ENCODE peak calls at places on chromosome 13, in five cellular contexts. S is right atrium auricular region; R is CD8-positive, alpha-beta memory T cell; E is gastrocnemius medialis; A is esophagus squamous epithelium. L is an unnamed sample. For H3K9me3, the result is how much of the 10 kb centered on the place peaks cover.

GRCh38 chr13:100810991-100811390 is 136.4 kb upstream of the TMTC4 start:
- DNase-seq in S (no peak), R (no peak), E (no peak), A (no peak), L (no peak)

GRCh38 chr13:109744512-109745051 is 41.8 kb downstream of the IRS2 start:
- DNase-seq in S (peak), R (no peak), E (no peak), A (no peak), L (no peak)

GRCh38 chr13:98900442-98900841 is 77.4 kb downstream of the DOCK9 start:
- DNase-seq in S (no peak), R (no peak), E (no peak), A (no peak), L (no peak)

GRCh38 chr13:107170270-107170931 is 602.5 kb upstream of the ARGLU1 start:
- DNase-seq in S (no peak), R (no peak), E (no peak), A (no peak), L (no peak)

GRCh38 chr13:30332516-30333165 is 25.3 kb upstream of the KATNAL1 start:
- DNase-seq in S (no peak), R (no peak), E (no peak), A (no peak), L (no peak)

GRCh38 chr13:29886446-29886845 is 36.0 kb upstream of the UBL3 start:
- DNase-seq in S (no peak), R (no peak), E (no peak), A (no peak), L (no peak)

GRCh38 chr13:43085545-43085944 is 62.2 kb downstream of the DNAJC15 start:
- DNase-seq in S (no peak), R (no peak), E (no peak), A (no peak), L (no peak)

GRCh38 chr13:109271061-109271460 is 515.3 kb downstream of the IRS2 start:
- DNase-seq in S (no peak), R (no peak), E (no peak), A (no peak), L (no peak)

GRCh38 chr13:106418556-106418955 is 116.9 kb downstream of the EFNB2 start:
- DNase-seq in S (no peak), R (no peak), E (no peak), A (no peak), L (no peak)

GRCh38 chr13:99027260-99027659 is 49.4 kb upstream of the DOCK9 start:
- DNase-seq in S (no peak), R (no peak), E (no peak), A (no peak), L (no peak)

GRCh38 chr13:100566543-100566942 is 22.0 kb downstream of the GGACT start:
- DNase-seq in S (no peak), R (no peak), E (no peak), A (no peak), L (no peak)

GRCh38 chr13:111228262-111229144 is 91.9 kb upstream of the TEX29 start:
- DNase-seq in S (no peak), R (no peak), E (no peak), A (no peak), L (no peak)

GRCh38 chr13:31431722-31432137 is 232.0 kb downstream of the B3GLCT start:
- DNase-seq in S (peak), R (peak), E (no peak), A (no peak), L (no peak)

GRCh38 chr13:38223093-38223492 is 126.6 kb upstream of the UFM1 start:
- DNase-seq in S (no peak), R (no peak), E (no peak), A (no peak), L (no peak)

GRCh38 chr13:27405521-27406134 is 18.8 kb upstream of the GTF3A start:
- DNase-seq in S (no peak), R (no peak), E (no peak), A (no peak), L (no peak)

GRCh38 chr13:44219808-44220544 is 153.6 kb upstream of the SERP2 start:
- DNase-seq in S (no peak), R (no peak), E (no peak), A (no peak), L (no peak)

GRCh38 chr13:75512253-75512652 is 25.4 kb downstream of the COMMD6 start:
- DNase-seq in S (no peak), R (no peak), E (no peak), A (no peak), L (no peak)

GRCh38 chr13:44252938-44253337 is 120.7 kb upstream of the SERP2 start:
- DNase-seq in S (no peak), R (no peak), E (no peak), A (no peak), L (no peak)

GRCh38 chr13:110216403-110217041 is 90.4 kb downstream of the COL4A1 start:
- DNase-seq in S (peak), R (no peak), E (no peak), A (no peak), L (no peak)

GRCh38 chr13:110289661-110290060 is 17.3 kb downstream of the COL4A1 start:
- DNase-seq in S (no peak), R (no peak), E (no peak), A (no peak), L (no peak)

GRCh38 chr13:82800391-82800790 is 1081.9 kb downstream of the SLITRK1 start:
- DNase-seq in S (no peak), R (no peak), E (no peak), A (no peak), L (no peak)

GRCh38 chr13:94312511-94313191 is 166.8 kb downstream of the DCT start:
- DNase-seq in S (no peak), R (no peak), E (no peak), A (no peak), L (no peak)

GRCh38 chr13:34156841-34157365 is 339.0 kb downstream of the RFC3 start:
- DNase-seq in S (peak), R (no peak), E (no peak), A (no peak), L (no peak)

GRCh38 chr13:79913141-79913827 is 427.6 kb downstream of the SPRY2 start:
- DNase-seq in S (no peak), R (no peak), E (no peak), A (no peak), L (no peak)

GRCh38 chr13:79919109-79919508 is 421.8 kb downstream of the SPRY2 start:
- DNase-seq in S (no peak), R (no peak), E (no peak), A (no peak), L (no peak)

GRCh38 chr13:79918620-79919019 is 422.3 kb downstream of the SPRY2 start:
- DNase-seq in S (no peak), R (no peak), E (no peak), A (no peak), L (no peak)

GRCh38 chr13:79915386-79915785 is 425.5 kb downstream of the SPRY2 start:
- DNase-seq in S (no peak), R (no peak), E (no peak), A (no peak), L (no peak)

GRCh38 chr13:79917628-79918027 is 423.3 kb downstream of the SPRY2 start:
- DNase-seq in S (no peak), R (no peak), E (peak), A (no peak), L (no peak)
- H3K9me3 ChIP-seq in S (under half), R (under half), E (under half), A (under half), L (under half)

GRCh38 chr13:18992791-18993190 is 188.8 kb downstream of the TUBA3C start:
- DNase-seq in S (no peak), R (no peak), E (no peak), A (no peak), L (no peak)
- H3K9me3 ChIP-seq in S (under half), R (under half), E (under half), A (under half), L (under half)

GRCh38 chr13:21435231-21435630 is 23.9 kb downstream of the ZDHHC20 start:
- DNase-seq in S (no peak), R (no peak), E (no peak), A (no peak), L (no peak)
- H3K9me3 ChIP-seq in S (under half), R (under half), E (under half), A (under half), L (under half)

DNA sequence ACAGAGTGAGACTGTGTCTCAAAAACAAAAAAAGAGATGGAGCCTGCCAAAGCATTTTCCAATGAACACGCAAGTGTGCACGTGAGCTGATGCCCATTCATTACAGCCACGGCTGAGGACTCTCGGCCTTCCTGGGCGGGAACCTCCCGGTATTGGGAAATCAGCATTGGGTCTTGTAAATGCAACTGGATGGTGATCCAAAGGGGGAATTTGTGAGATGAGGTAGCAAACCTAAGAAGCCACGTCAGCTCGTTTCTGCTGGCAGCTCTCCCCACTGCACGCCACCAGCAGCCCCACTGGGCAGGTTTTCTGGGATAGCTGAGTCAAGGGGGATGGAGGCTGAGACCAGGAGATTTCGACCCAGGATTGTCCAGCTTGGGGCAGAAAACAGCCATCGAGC is 11.5 kb downstream of the C13orf46 start:
- DNase-seq in S (no peak), R (no peak), E (no peak), A (no peak), L (no peak)
- H3K9me3 ChIP-seq in S (under half), R (under half), E (under half), A (under half), L (under half)

GRCh38 chr13:64774915-64775314 is 2455.2 kb downstream of the PCDH9 start:
- DNase-seq in S (no peak), R (no peak), E (no peak), A (no peak), L (no peak)
- H3K9me3 ChIP-seq in S (under half), R (under half), E (under half), A (under half), L (under half)

GRCh38 chr13:90709329-90709728 is 638.2 kb upstream of the MIR17HG start:
- DNase-seq in S (no peak), R (no peak), E (no peak), A (no peak), L (no peak)
- H3K9me3 ChIP-seq in S (under half), R (under half), E (under half), A (under half), L (under half)

GRCh38 chr13:19184176-19184575 is 2.6 kb upstream of the TUBA3C start:
- DNase-seq in S (peak), R (no peak), E (no peak), A (no peak), L (no peak)
- H3K9me3 ChIP-seq in S (under half), R (under half), E (under half), A (under half), L (under half)

GRCh38 chr13:48391257-48391656 is 21.7 kb downstream of the LPAR6 start:
- DNase-seq in S (no peak), R (no peak), E (no peak), A (no peak), L (no peak)
- H3K9me3 ChIP-seq in S (under half), R (under half), E (under half), A (under half), L (under half)

GRCh38 chr13:113387396-113387795 is 23.5 kb upstream of the GRTP1 start:
- DNase-seq in S (no peak), R (no peak), E (no peak), A (no peak), L (no peak)
- H3K9me3 ChIP-seq in S (under half), R (under half), E (under half), A (under half), L (under half)

DNA sequence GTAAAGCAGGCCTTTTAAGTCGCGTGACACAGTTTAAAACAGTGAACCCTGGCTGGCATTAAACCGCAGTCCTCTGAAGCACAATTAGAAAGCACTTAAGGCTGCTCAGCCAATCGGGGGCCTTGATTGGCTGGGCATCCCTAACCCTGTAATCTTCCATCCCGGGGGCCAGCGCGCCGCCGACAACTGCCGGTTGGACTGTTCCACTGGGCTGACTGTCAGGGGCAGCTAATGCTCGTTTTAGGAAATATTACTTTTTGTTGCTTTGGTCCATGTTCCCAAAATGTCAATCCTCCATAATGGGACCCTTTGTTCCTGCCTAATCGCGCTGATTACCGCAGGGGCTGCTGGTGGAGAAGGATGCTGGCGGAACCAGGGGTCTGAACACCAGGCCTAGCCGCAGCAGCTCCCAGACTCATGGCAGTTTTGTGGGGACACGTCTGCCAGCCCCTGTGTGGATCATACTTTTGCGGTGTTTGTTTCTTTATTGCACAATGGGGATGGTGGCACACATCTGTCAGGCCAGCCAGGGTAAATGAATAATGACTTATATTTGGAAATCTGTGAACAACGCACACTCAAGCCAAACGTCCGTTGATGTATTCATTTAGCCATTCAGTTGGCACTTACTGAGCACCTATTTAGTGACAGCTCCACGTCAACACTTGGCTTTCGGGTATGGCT is 127.1 kb upstream of the SPACA7 start:
- DNase-seq in S (peak), R (no peak), E (no peak), A (no peak), L (no peak)
- H3K9me3 ChIP-seq in S (under half), R (under half), E (under half), A (under half), L (under half)

L was measured in T-helper 17 cell.